ENCODE peak calls at places on chromosomes 12 and 14, in nine cellular contexts. D is H1; S is CD4-positive, CD25-positive, alpha-beta regulatory T cell; L is right atrium auricular region; W is suprapubic skin; B is heart right ventricle; Z is tibial artery; F is fibroblast of lung; M is CD8-positive, alpha-beta memory T cell. K is an unnamed sample. For H3K9me3, the result is how much of the 10 kb centered on the place peaks cover.

GRCh38 chr12:79555006-79555925 is 135.5 kb downstream of the PAWR start:
- DNase-seq in L (no peak), W (no peak), M (no peak), F (peak), D (no peak), Z (no peak), B (peak), S (peak), K (no peak)

GRCh38 chr12:112063264-112063663 is 45.3 kb downstream of the NAA25 start:
- DNase-seq in L (no peak), M (no peak), S (no peak), B (no peak), F (no peak), D (no peak), Z (no peak), W (no peak), K (no peak)

GRCh38 chr12:110785240-110785639 is 42.5 kb upstream of the PPP1CC start:
- DNase-seq in D (no peak), Z (no peak), S (no peak), L (no peak), B (no peak), M (no peak), W (no peak), F (no peak), K (no peak)

GRCh38 chr12:92543359-92543758 is 159.4 kb upstream of the PLEKHG7 start:
- DNase-seq in B (no peak), F (peak), M (no peak), L (no peak), W (no peak), S (no peak), D (no peak), Z (no peak), K (no peak)

GRCh38 chr12:76866726-76867125 is 12.1 kb downstream of the CSRP2 start:
- DNase-seq in S (no peak), B (no peak), Z (no peak), M (no peak), W (no peak), L (no peak), F (peak), D (no peak), K (no peak)

GRCh38 chr14:74504412-74504811 is 10.8 kb downstream of the ISCA2 start:
- DNase-seq in Z (peak), D (no peak), W (no peak), F (no peak), L (no peak), B (no peak), S (no peak), M (no peak), K (no peak)

GRCh38 chr14:103001651-103002396 is 55.5 kb downstream of the CDC42BPB start:
- DNase-seq in S (no peak), B (no peak), Z (no peak), W (no peak), M (no peak), F (no peak), D (no peak), L (no peak), K (no peak)

GRCh38 chr14:23660290-23661226 is 24.4 kb downstream of the DHRS2 start:
- DNase-seq in S (peak), L (no peak), D (no peak), Z (no peak), M (peak), F (no peak), W (no peak), B (no peak), K (no peak)

GRCh38 chr12:4701863-4702262 is 18.3 kb upstream of the GALNT8 start:
- DNase-seq in M (no peak), L (no peak), B (no peak), Z (no peak), S (no peak), F (no peak), W (no peak), D (no peak), K (no peak)

GRCh38 chr12:120055231-120055630 is 61.3 kb downstream of the RAB35 start:
- DNase-seq in F (no peak), M (no peak), S (no peak), L (no peak), D (no peak), B (no peak), W (no peak), Z (no peak), K (no peak)

GRCh38 chr12:1920971-1921370 is 2.5 kb upstream of the CACNA2D4 start:
- DNase-seq in F (no peak), Z (no peak), D (peak), B (no peak), L (peak), M (no peak), S (no peak), W (peak), K (no peak)

GRCh38 chr12:116339800-116340371 is 62.4 kb upstream of the MED13L start:
- DNase-seq in D (no peak), Z (no peak), S (no peak), L (no peak), F (no peak), W (no peak), B (no peak), M (no peak), K (no peak)

GRCh38 chr14:24053548-24054323 is 1.9 kb downstream of the CARMIL3 start:
- DNase-seq in S (no peak), L (no peak), M (no peak), Z (no peak), W (peak), D (no peak), F (no peak), B (no peak), K (no peak)

GRCh38 chr12:30985814-30986452 is 59.4 kb downstream of the TSPAN11 start:
- DNase-seq in S (peak), D (peak), F (peak), L (no peak), Z (no peak), W (no peak), M (no peak), B (peak), K (peak)

GRCh38 chr12:116693259-116694227 is 44.3 kb downstream of the SPRING1 start:
- DNase-seq in B (no peak), D (no peak), Z (no peak), S (no peak), F (no peak), M (no peak), L (no peak), W (no peak), K (no peak)

GRCh38 chr14:37436519-37436918 is 158.5 kb downstream of the FOXA1 start:
- DNase-seq in B (no peak), Z (no peak), S (no peak), M (no peak), W (no peak), D (no peak), F (no peak), L (no peak), K (no peak)

GRCh38 chr12:101694297-101694848 is 3.1 kb upstream of the CHPT1 start:
- DNase-seq in S (no peak), Z (no peak), D (no peak), M (no peak), F (no peak), B (no peak), L (no peak), W (no peak), K (no peak)

DNA sequence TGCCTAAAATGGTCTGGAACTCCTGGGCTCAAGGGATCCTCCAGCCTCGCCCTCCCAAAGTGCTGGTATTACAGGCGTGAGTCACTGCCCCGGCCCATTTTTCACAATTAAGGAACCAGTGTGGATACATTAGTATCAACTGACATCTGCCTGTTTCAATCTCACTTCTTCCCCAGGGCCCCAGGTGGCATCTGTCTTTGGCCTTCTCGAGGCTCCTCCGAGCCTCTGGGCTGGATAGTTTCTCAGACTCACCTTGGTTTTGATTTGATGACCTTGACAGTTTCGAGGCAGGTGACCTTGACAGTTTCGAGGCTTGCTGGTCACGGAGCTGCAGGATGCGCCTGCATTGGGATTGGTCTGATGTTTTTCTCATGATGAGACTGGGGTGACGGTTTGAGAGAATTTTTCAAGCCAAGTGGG is 41.0 kb upstream of the NCOR2 start:
- DNase-seq in M (no peak), L (no peak), D (no peak), Z (no peak), B (no peak), W (no peak), S (no peak), F (no peak), K (no peak)
- H3K27ac ChIP-seq in M (no peak), L (no peak), D (no peak), Z (no peak), B (no peak), W (peak), S (no peak), F (no peak), K (no peak)

GRCh38 chr12:34299802-34300193 is 277.5 kb downstream of the ALG10 start:
- DNase-seq in W (peak), S (no peak), F (no peak), B (no peak), Z (no peak), M (peak), D (no peak), L (no peak), K (peak)

GRCh38 chr12:34298971-34299801 is 276.9 kb downstream of the ALG10 start:
- DNase-seq in M (peak), F (no peak), S (no peak), L (no peak), Z (no peak), W (peak), D (no peak), B (no peak), K (peak)

GRCh38 chr12:34297790-34298164 is 275.5 kb downstream of the ALG10 start:
- DNase-seq in S (no peak), W (no peak), M (peak), Z (no peak), B (no peak), L (no peak), D (no peak), F (no peak), K (no peak)

GRCh38 chr12:34297126-34297789 is 275.0 kb downstream of the ALG10 start:
- DNase-seq in D (no peak), B (no peak), Z (no peak), F (no peak), W (no peak), S (no peak), M (peak), L (no peak), K (peak)

DNA sequence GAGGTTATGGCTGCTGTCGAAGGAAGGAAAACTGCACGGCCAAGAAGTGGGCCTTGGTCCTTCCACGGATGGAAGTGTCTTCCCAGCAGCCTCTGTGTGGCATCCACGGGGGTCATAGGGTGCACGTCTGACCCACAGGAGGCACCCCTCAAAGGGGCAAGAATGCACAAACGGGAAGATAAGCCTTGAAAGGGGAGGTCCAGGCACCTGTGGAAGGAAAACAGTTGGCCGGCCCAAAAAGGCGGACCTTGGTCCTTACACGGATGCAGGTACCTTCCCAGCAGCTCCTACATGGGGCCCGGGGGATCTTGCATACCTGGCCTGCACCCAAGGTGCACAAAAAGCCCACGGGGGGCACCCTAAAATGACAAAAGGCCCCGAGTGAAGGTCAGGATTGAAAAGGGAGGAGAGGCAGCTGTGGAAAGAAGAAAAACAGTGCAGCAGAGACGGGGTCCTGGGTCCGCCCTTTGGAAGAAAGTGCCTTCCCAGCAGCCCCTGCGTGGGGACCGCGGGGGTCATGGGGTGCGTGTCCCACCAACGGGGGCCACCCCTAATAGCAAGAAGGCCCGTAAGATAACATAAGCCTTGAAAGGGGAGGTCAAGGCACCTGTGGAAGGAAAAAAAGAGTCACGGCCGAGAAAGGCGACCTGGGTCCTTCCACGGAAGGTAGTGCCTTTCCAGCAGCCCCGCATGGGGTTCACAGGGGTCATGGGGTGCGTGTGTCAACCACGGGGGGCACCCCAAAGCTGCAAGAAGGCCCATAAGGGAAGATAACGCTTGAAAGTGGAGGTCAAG is 276.1 kb downstream of the ALG10 start:
- DNase-seq in S (no peak), F (no peak), Z (no peak), D (no peak), M (peak), L (no peak), W (peak), B (no peak), K (peak)
- H3K9me3 ChIP-seq in S (half or more), F (under half), Z (under half), D (half or more), M (under half), L (under half), W (under half), B (under half), K (under half)

GRCh38 chr14:55115433-55115832 is 13.6 kb upstream of the LGALS3 start:
- DNase-seq in F (no peak), M (no peak), S (no peak), D (no peak), W (no peak), B (no peak), Z (no peak), L (no peak), K (no peak)

GRCh38 chr14:55116246-55117030 is 12.6 kb upstream of the LGALS3 start:
- DNase-seq in S (no peak), D (no peak), L (no peak), F (no peak), M (no peak), Z (no peak), B (no peak), W (no peak), K (no peak)

GRCh38 chr14:55118761-55119160 is 10.3 kb upstream of the LGALS3 start:
- DNase-seq in M (no peak), F (no peak), Z (no peak), W (peak), S (no peak), B (no peak), L (no peak), D (no peak), K (no peak)

GRCh38 chr14:55115861-55116245 is 13.2 kb upstream of the LGALS3 start:
- DNase-seq in L (no peak), B (no peak), W (no peak), D (no peak), M (no peak), F (no peak), Z (no peak), S (no peak), K (no peak)

GRCh38 chr14:55117816-55118441 is 11.1 kb upstream of the LGALS3 start:
- DNase-seq in Z (no peak), S (no peak), W (peak), B (peak), D (no peak), L (no peak), M (no peak), F (no peak), K (no peak)
- H3K27ac ChIP-seq in Z (peak), S (no peak), W (peak), B (peak), D (no peak), L (peak), M (no peak), F (no peak), K (peak)

DNA sequence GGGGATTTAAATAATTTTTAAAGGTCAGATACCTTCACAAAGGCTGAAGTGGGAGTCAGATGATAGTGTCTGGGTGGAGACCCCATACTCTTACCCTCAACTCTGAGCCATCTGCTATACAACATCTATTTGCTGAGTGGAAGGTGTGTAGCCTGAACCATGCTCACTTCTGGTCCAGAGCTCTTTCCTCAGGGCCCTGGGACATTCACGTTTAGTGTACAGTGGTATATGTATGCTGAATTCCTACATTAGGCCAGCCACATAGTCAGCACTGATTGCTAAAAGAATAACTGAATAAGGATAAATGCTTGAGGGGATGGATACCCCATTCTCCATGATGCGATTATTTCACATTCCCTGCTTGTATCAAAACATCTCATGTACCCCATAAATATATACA is 107.3 kb downstream of the KIF26A start:
- DNase-seq in L (no peak), F (no peak), M (no peak), W (no peak), Z (no peak), B (no peak), D (no peak), S (no peak), K (no peak)
- H3K9me3 ChIP-seq in L (under half), F (under half), M (under half), W (under half), Z (under half), B (under half), D (under half), S (under half), K (under half)

DNA sequence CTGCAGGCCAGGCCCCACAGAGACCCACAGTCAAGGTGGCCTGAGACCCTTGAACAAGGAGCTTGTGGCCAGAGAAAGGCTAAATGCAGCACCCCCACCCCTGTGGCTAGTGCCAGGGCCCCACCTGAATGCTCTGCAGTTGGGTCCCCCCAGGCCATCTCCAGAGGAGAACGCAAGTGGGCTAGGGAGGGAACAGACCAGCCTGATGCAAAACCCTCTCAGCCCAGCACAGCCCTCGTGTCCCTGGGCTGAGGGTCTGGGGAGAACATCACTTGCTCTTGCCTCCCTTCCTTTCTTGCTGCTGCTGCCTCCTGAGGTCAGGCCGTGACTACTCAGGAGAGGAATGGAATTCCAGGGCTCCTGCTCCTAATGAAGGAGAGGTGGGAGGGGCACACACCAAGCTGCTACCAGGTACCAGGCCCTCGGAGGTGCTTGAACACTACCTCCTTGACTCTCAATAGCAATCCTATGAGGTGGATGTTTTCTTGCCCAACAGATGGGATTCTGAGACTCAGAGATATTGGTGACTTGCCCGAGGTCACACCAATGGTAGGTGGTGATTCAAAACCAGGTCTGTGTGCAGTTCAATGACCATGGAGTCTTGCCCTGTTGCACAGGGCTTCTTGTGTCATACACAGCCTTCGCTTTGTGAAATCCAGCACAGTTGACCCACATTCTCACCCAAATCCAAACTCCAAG is 45.5 kb downstream of the PSMA6 start:
- DNase-seq in S (no peak), W (no peak), M (no peak), D (peak), F (no peak), L (no peak), B (no peak), Z (no peak), K (no peak)
- H3K27ac ChIP-seq in S (no peak), W (peak), M (no peak), D (no peak), F (peak), L (peak), B (peak), Z (peak), K (peak)

GRCh38 chr12:88185279-88185678 is 43.2 kb downstream of the TMTC3 start:
- DNase-seq in S (no peak), W (no peak), F (no peak), B (no peak), D (no peak), L (no peak), M (no peak), Z (no peak), K (no peak)

GRCh38 chr12:88179436-88180014 is 37.4 kb downstream of the TMTC3 start:
- DNase-seq in B (no peak), Z (no peak), F (no peak), M (no peak), W (no peak), D (no peak), S (no peak), L (no peak), K (no peak)

GRCh38 chr12:88184196-88184595 is 42.1 kb downstream of the TMTC3 start:
- DNase-seq in B (no peak), W (no peak), M (no peak), F (no peak), S (no peak), Z (no peak), L (no peak), D (no peak), K (no peak)

GRCh38 chr12:88181881-88182280 is 39.8 kb downstream of the TMTC3 start:
- DNase-seq in M (no peak), W (no peak), F (no peak), S (no peak), D (no peak), Z (no peak), L (no peak), B (no peak), K (no peak)

GRCh38 chr12:88182431-88182830 is 40.3 kb downstream of the TMTC3 start:
- DNase-seq in W (no peak), F (no peak), L (no peak), Z (no peak), D (no peak), B (no peak), M (no peak), S (no peak), K (no peak)
- H3K9me3 ChIP-seq in W (under half), F (under half), L (under half), Z (under half), D (under half), B (under half), M (under half), S (under half), K (under half)

DNA sequence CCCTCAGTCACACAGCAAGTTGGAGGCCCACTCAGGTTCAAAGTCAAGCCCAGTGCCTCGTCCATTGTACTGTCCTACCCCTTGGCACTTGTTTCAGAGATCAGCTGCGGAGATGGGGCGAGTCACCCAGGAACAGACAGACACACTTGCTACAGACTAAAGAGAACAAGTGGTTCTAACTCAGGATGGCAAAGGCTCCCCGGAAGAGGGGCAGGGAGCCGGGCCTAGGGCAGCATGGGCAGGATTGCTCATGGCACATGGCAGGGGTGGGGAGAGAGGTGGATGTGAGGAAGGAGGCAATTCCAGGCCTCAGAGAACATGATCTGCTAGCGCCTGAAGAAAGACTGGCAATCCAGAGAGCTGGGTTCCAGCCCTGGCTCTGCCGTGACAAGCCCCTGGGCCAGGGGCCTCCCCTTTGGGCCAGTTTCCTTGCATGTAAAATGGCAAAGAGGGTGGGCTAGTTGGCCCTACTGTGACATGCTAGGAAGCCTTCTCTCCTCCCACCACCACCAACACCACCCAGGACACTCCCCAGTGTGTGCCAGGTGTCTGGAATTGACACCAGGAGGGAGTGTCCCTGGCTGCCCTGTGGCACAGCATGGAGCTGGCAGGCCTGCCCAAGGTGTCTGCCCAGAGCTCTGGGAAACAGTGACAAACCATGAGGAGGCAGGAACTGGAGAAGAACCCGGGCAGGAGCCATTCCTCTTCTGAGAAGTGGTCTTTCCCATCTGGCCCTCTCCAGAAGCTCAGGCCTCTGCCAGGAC is 24.0 kb upstream of the IRF2BPL start:
- DNase-seq in L (no peak), B (no peak), M (no peak), S (no peak), Z (no peak), F (no peak), D (no peak), W (no peak), K (no peak)
- H3K27ac ChIP-seq in L (peak), B (peak), M (no peak), S (no peak), Z (peak), F (no peak), D (no peak), W (peak), K (peak)

GRCh38 chr12:32049956-32050355 is 56.7 kb upstream of the BICD1 start:
- DNase-seq in W (no peak), Z (no peak), B (no peak), L (no peak), M (no peak), F (peak), S (no peak), D (no peak), K (no peak)
- H3K9me3 ChIP-seq in W (under half), Z (under half), B (under half), L (under half), M (under half), F (under half), S (under half), D (under half), K (under half)

GRCh38 chr12:52879394-52880351 is 25.2 kb downstream of the KRT8 start:
- DNase-seq in S (peak), L (peak), B (peak), W (peak), D (peak), M (peak), Z (peak), F (peak), K (peak)
- H3K27ac ChIP-seq in S (no peak), L (no peak), B (no peak), W (peak), D (no peak), M (no peak), Z (peak), F (no peak), K (no peak)